ENCODE peak calls at places on chromosomes 4 and X, in ten cellular contexts. L is IMR-90, D is WERI-Rb-1, R is fibroblast of lung, H is esophagus squamous epithelium, O is GM23248, J is uterus, V is tibial artery, N is psoas muscle, I is kidney. W is an unnamed sample.

GRCh38 chr4:7806080-7806630 is 133.5 kb downstream of the AFAP1 start:
- DNase-seq in N (peak; percentile 86), O (no peak), J (peak; percentile 86), V (peak; percentile 87), I (peak; percentile 96), D (no peak), L (peak; percentile 68), R (peak; percentile 93), H (no peak), W (no peak)

GRCh38 chr4:168598191-168598590 is 101.3 kb downstream of the PALLD start:
- DNase-seq in L (no peak), V (no peak), I (no peak), D (no peak), N (no peak), O (peak; percentile 80), R (no peak), H (no peak), J (no peak), W (no peak)

GRCh38 chr4:125547842-125548241 is 233.1 kb downstream of the FAT4 start:
- DNase-seq in V (no peak), R (peak; percentile 46), L (peak; percentile 59), J (no peak), H (no peak), O (peak; percentile 1), D (no peak), N (no peak), I (no peak), W (no peak)

GRCh38 chr4:87026795-87027495 is 92.1 kb downstream of the AFF1 start:
- DNase-seq in J (no peak), R (no peak), I (no peak), V (no peak), N (no peak), D (no peak), H (no peak), L (no peak), O (no peak), W (no peak)

GRCh38 chr4:93063325-93063724 is 759.6 kb downstream of the GRID2 start:
- DNase-seq in H (no peak), L (no peak), V (no peak), O (no peak), J (no peak), I (no peak), R (no peak), N (no peak), D (no peak), W (no peak)

GRCh38 chrX:103999234-103999633 is 14.3 kb downstream of the H2BW1 start:
- DNase-seq in R (no peak), V (no peak), O (no peak), D (no peak), I (no peak), J (no peak), H (no peak), L (no peak), N (no peak), W (no peak)

GRCh38 chr4:3677671-3678070 is 88.5 kb upstream of the ADRA2C start:
- DNase-seq in D (no peak), R (no peak), O (peak; percentile 20), I (peak; percentile 24), H (no peak), N (peak; percentile 3), J (no peak), L (no peak), V (peak; percentile 43), W (no peak)

GRCh38 chr4:112119358-112119783 is 25.9 kb upstream of the FAM241A start:
- DNase-seq in V (no peak), D (no peak), H (no peak), R (no peak), N (no peak), J (no peak), I (no peak), O (no peak), L (no peak), W (no peak)

GRCh38 chr4:158996669-158997074 is 106.2 kb upstream of the RAPGEF2 start:
- DNase-seq in R (peak; percentile 95), N (no peak), O (peak; percentile 98), I (no peak), D (no peak), H (no peak), V (no peak), L (peak; percentile 97), J (no peak), W (no peak)

GRCh38 chr4:80071643-80072606 is 1.1 kb downstream of the ANTXR2 start:
- DNase-seq in V (peak; percentile 75), H (no peak), I (peak; percentile 82), R (peak; percentile 53), J (peak; percentile 56), D (peak; percentile 67), N (peak; percentile 71), O (peak; percentile 65), L (peak; percentile 22), W (peak; percentile 68)

GRCh38 chrX:14832151-14832550 is 40.7 kb downstream of the FANCB start:
- DNase-seq in I (no peak), L (peak; percentile 80), D (no peak), J (no peak), V (no peak), N (no peak), H (no peak), R (peak; percentile 44), O (peak; percentile 58), W (no peak)

GRCh38 chrX:132743086-132743485 is 215.3 kb downstream of the HS6ST2 start:
- DNase-seq in N (no peak), L (no peak), O (no peak), D (no peak), J (no peak), V (no peak), I (no peak), H (no peak), R (no peak), W (no peak)

GRCh38 chr4:68369474-68369805 is 19.6 kb upstream of the YTHDC1 start:
- DNase-seq in H (no peak), O (no peak), V (no peak), L (no peak), D (no peak), R (no peak), I (no peak), N (no peak), J (no peak), W (no peak)

GRCh38 chr4:128241981-128242380 is 45.6 kb downstream of the PGRMC2 start:
- DNase-seq in H (no peak), D (no peak), O (no peak), L (no peak), V (no peak), I (no peak), J (no peak), R (no peak), N (no peak), W (no peak)

DNA sequence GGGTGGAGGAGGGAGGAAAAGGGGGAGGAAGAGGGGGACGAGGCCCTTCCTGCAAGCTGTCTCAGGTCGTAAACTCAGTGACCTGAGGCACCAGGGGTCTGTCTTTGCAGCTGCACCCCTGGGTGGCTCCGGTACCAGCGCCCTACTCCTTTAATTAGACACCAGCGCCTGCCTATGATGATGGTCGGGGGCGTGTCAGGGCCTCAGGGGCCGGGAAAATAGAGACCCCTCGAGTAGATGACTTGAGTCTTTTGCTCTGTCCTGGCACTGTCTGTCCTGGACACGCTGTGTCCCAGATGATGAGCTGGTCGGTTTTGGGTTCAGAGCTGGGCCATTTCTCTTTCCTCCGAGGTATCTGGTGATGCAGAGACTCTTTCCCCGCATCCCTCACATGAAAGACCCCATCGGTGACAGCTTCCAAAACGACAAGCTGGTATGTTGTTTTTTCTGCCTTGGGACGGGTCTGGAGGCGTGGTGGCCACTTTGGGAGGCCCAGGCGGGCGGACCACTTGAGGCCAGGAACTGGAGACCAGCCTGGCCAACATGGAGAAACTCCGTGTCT is 11.2 kb downstream of the SLC25A6 start:
- DNase-seq in J (no peak), O (peak; percentile 20), I (peak; percentile 60), L (no peak), V (peak; percentile 61), N (no peak), R (no peak), H (no peak), D (no peak), W (no peak)
- H3K4me3 ChIP-seq in J (no peak overlapping the region), O (no peak overlapping the region), I (no peak overlapping the region), L (no peak overlapping the region), V (no peak overlapping the region), N (no peak overlapping the region), R (no peak overlapping the region), H (no peak overlapping the region), D (no peak overlapping the region), W (no peak overlapping the region)

DNA sequence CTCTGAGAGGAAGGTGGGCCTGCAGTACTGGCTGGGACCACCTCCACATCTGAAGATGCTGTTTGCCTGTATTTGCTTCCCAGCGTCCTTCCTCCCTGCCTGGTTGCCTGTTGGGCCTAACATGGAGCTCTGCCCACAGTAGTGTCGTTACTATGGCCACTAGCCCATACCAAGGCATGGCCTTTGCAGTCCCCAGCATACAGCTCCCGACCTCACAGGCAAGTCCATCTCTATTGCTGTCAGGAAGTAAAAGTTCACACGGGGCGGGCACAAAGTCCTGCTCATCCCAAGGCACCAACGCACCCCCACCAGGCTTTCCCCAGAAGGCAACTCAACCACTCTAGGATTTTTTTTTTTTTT is 71.6 kb downstream of the MAML3 start:
- DNase-seq in R (no peak), D (no peak), V (no peak), J (no peak), O (no peak), L (no peak), I (no peak), N (no peak), H (no peak), W (no peak)
- H3K27ac ChIP-seq in R (peak overlapping the region; percentile 14), D (no peak overlapping the region), V (peak overlapping the region; percentile 77), J (peak overlapping the region; percentile 69), O (no peak overlapping the region), L (peak overlapping the region; percentile 49), I (no peak overlapping the region), N (no peak overlapping the region), H (no peak overlapping the region), W (no peak overlapping the region)

DNA sequence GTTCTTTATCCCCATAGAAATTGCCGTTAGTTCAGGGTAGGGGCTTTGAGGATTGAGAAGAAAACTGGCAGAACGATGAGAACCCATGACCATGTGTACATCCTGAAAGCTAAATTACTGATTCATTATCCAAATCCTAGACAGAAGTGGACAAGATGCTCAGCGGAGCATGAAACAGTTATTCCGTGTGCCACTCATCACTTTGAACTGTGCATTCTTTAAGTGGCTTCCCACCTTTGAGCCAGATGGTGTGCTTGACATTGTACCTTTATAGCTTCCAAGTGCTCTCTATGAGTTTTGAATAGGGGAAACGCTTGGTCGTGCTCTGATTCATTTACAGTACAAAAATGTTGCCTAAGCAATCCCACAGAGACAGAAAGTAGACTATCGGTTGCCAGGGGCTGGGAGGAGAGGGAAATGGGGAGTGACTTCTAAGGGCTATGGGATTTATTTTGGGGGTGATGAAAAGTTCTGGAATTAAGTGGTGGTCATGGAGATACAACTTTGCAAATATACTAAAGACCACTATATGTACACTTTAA is 100.0 kb downstream of the DOCK11 start:
- DNase-seq in J (no peak), R (no peak), V (no peak), N (no peak), O (no peak), D (no peak), I (no peak), H (no peak), L (no peak), W (no peak)
- H3K9me3 ChIP-seq in J (no peaks in the 10 kb centered on the region), R (no peaks in the 10 kb centered on the region), V (no peaks in the 10 kb centered on the region), N (no peaks in the 10 kb centered on the region), O (no peaks in the 10 kb centered on the region), D (no peaks in the 10 kb centered on the region), I (no peaks in the 10 kb centered on the region), H (no peaks in the 10 kb centered on the region), L (no peaks in the 10 kb centered on the region), W (no peaks in the 10 kb centered on the region)

GRCh38 chr4:165461176-165461835 is 82.5 kb downstream of the CPE start:
- DNase-seq in V (no peak), I (no peak), H (no peak), D (no peak), N (no peak), L (peak; percentile 75), O (peak; percentile 85), J (peak; percentile 32), R (peak; percentile 27), W (no peak)
- H3K4me3 ChIP-seq in V (peak overlapping the region; percentile 24), I (no peak overlapping the region), H (no peak overlapping the region), D (no peak overlapping the region), N (no peak overlapping the region), L (no peak overlapping the region), O (peak overlapping the region; percentile 55), J (no peak overlapping the region), R (no peak overlapping the region), W (no peak overlapping the region)

W was measured in CD8-positive, alpha-beta memory T cell.